ENCODE peak calls at places on chromosomes 5 and 9, in eight cellular contexts. One of them, this sample, is unnamed.

GRCh38 chr5:132686193-132686592 is 12.4 kb downstream of the IL4 start:
- DNase-seq in naive thymus-derived CD8-positive, alpha-beta T cell: no peak
- DNase-seq in HT-29: no peak
- DNase-seq in D341Med: no peak
- DNase-seq in HTR-8/SVneo: no peak
- DNase-seq in stimulated activated CD4-positive, alpha-beta T cell treated with anti-CD3 and anti-CD28 coated beads, Interleukin-4, amount 100 ng/mL, for 1 hour: no peak
- DNase-seq in foreskin fibroblast: no peak
- DNase-seq in activated naive CD4-positive, alpha-beta T cell: no peak
- DNase-seq in this sample: no peak

GRCh38 chr5:115599502-115599901 is 2.8 kb downstream of the TICAM2 start:
- DNase-seq in naive thymus-derived CD8-positive, alpha-beta T cell: no peak
- DNase-seq in foreskin fibroblast: no peak
- DNase-seq in activated naive CD4-positive, alpha-beta T cell: no peak
- DNase-seq in stimulated activated CD4-positive, alpha-beta T cell treated with anti-CD3 and anti-CD28 coated beads, Interleukin-4, amount 100 ng/mL, for 1 hour: no peak
- DNase-seq in HT-29: no peak
- DNase-seq in HTR-8/SVneo: peak; percentile 21
- DNase-seq in D341Med: no peak
- DNase-seq in this sample: no peak

GRCh38 chr9:96138616-96139015 is 163.4 kb downstream of the HSD17B3 start:
- DNase-seq in HTR-8/SVneo: no peak
- DNase-seq in foreskin fibroblast: no peak
- DNase-seq in HT-29: no peak
- DNase-seq in naive thymus-derived CD8-positive, alpha-beta T cell: no peak
- DNase-seq in D341Med: no peak
- DNase-seq in stimulated activated CD4-positive, alpha-beta T cell treated with anti-CD3 and anti-CD28 coated beads, Interleukin-4, amount 100 ng/mL, for 1 hour: no peak
- DNase-seq in activated naive CD4-positive, alpha-beta T cell: no peak
- DNase-seq in this sample: no peak

GRCh38 chr9:85995612-85996011 is 54.7 kb downstream of the NAA35 start:
- DNase-seq in naive thymus-derived CD8-positive, alpha-beta T cell: no peak
- DNase-seq in stimulated activated CD4-positive, alpha-beta T cell treated with anti-CD3 and anti-CD28 coated beads, Interleukin-4, amount 100 ng/mL, for 1 hour: no peak
- DNase-seq in HTR-8/SVneo: no peak
- DNase-seq in activated naive CD4-positive, alpha-beta T cell: no peak
- DNase-seq in D341Med: no peak
- DNase-seq in HT-29: no peak
- DNase-seq in foreskin fibroblast: no peak
- DNase-seq in this sample: no peak

GRCh38 chr9:5612187-5612535 is 16.7 kb upstream of the RIC1 start:
- DNase-seq in HT-29: no peak
- DNase-seq in foreskin fibroblast: no peak
- DNase-seq in naive thymus-derived CD8-positive, alpha-beta T cell: no peak
- DNase-seq in stimulated activated CD4-positive, alpha-beta T cell treated with anti-CD3 and anti-CD28 coated beads, Interleukin-4, amount 100 ng/mL, for 1 hour: no peak
- DNase-seq in activated naive CD4-positive, alpha-beta T cell: no peak
- DNase-seq in D341Med: peak; percentile 48
- DNase-seq in HTR-8/SVneo: no peak
- DNase-seq in this sample: no peak

GRCh38 chr5:102796481-102796880 is 41.4 kb downstream of the PAM start:
- DNase-seq in stimulated activated CD4-positive, alpha-beta T cell treated with anti-CD3 and anti-CD28 coated beads, Interleukin-4, amount 100 ng/mL, for 1 hour: no peak
- DNase-seq in HT-29: no peak
- DNase-seq in foreskin fibroblast: no peak
- DNase-seq in activated naive CD4-positive, alpha-beta T cell: no peak
- DNase-seq in HTR-8/SVneo: no peak
- DNase-seq in naive thymus-derived CD8-positive, alpha-beta T cell: no peak
- DNase-seq in D341Med: no peak
- DNase-seq in this sample: no peak

GRCh38 chr5:158456756-158457155 is 597.8 kb upstream of the CLINT1 start:
- DNase-seq in D341Med: no peak
- DNase-seq in activated naive CD4-positive, alpha-beta T cell: no peak
- DNase-seq in naive thymus-derived CD8-positive, alpha-beta T cell: no peak
- DNase-seq in foreskin fibroblast: peak; percentile 98
- DNase-seq in stimulated activated CD4-positive, alpha-beta T cell treated with anti-CD3 and anti-CD28 coated beads, Interleukin-4, amount 100 ng/mL, for 1 hour: no peak
- DNase-seq in HTR-8/SVneo: peak; percentile 68
- DNase-seq in HT-29: no peak
- DNase-seq in this sample: no peak

GRCh38 chr9:107870221-107870620 is 380.7 kb upstream of the KLF4 start:
- DNase-seq in activated naive CD4-positive, alpha-beta T cell: no peak
- DNase-seq in HTR-8/SVneo: no peak
- DNase-seq in naive thymus-derived CD8-positive, alpha-beta T cell: no peak
- DNase-seq in D341Med: no peak
- DNase-seq in stimulated activated CD4-positive, alpha-beta T cell treated with anti-CD3 and anti-CD28 coated beads, Interleukin-4, amount 100 ng/mL, for 1 hour: no peak
- DNase-seq in foreskin fibroblast: no peak
- DNase-seq in HT-29: no peak
- DNase-seq in this sample: no peak

GRCh38 chr9:130896233-130897012 is at the start of gene QRFP:
- DNase-seq in HTR-8/SVneo: no peak
- DNase-seq in activated naive CD4-positive, alpha-beta T cell: no peak
- DNase-seq in HT-29: no peak
- DNase-seq in foreskin fibroblast: no peak
- DNase-seq in D341Med: peak; percentile 62
- DNase-seq in stimulated activated CD4-positive, alpha-beta T cell treated with anti-CD3 and anti-CD28 coated beads, Interleukin-4, amount 100 ng/mL, for 1 hour: no peak
- DNase-seq in naive thymus-derived CD8-positive, alpha-beta T cell: no peak
- DNase-seq in this sample: no peak

GRCh38 chr5:133201310-133201709 is 149.5 kb downstream of the HSPA4 start:
- DNase-seq in HTR-8/SVneo: no peak
- DNase-seq in D341Med: no peak
- DNase-seq in stimulated activated CD4-positive, alpha-beta T cell treated with anti-CD3 and anti-CD28 coated beads, Interleukin-4, amount 100 ng/mL, for 1 hour: no peak
- DNase-seq in activated naive CD4-positive, alpha-beta T cell: no peak
- DNase-seq in HT-29: no peak
- DNase-seq in foreskin fibroblast: no peak
- DNase-seq in naive thymus-derived CD8-positive, alpha-beta T cell: no peak
- DNase-seq in this sample: no peak

GRCh38 chr5:40220260-40220659 is 459.5 kb upstream of the PTGER4 start:
- DNase-seq in stimulated activated CD4-positive, alpha-beta T cell treated with anti-CD3 and anti-CD28 coated beads, Interleukin-4, amount 100 ng/mL, for 1 hour: no peak
- DNase-seq in activated naive CD4-positive, alpha-beta T cell: no peak
- DNase-seq in foreskin fibroblast: no peak
- DNase-seq in D341Med: no peak
- DNase-seq in naive thymus-derived CD8-positive, alpha-beta T cell: peak; percentile 4
- DNase-seq in HTR-8/SVneo: no peak
- DNase-seq in HT-29: no peak
- DNase-seq in this sample: no peak

GRCh38 chr9:130368631-130369103 is 76.1 kb upstream of the ASS1 start:
- DNase-seq in HTR-8/SVneo: no peak
- DNase-seq in activated naive CD4-positive, alpha-beta T cell: no peak
- DNase-seq in foreskin fibroblast: no peak
- DNase-seq in HT-29: no peak
- DNase-seq in naive thymus-derived CD8-positive, alpha-beta T cell: no peak
- DNase-seq in stimulated activated CD4-positive, alpha-beta T cell treated with anti-CD3 and anti-CD28 coated beads, Interleukin-4, amount 100 ng/mL, for 1 hour: peak; percentile 18
- DNase-seq in D341Med: no peak
- DNase-seq in this sample: peak; percentile 22